ENCODE peak calls at places on chromosomes 3 and 15, in six cellular contexts. M, X, U, L, Q and F are unnamed samples.

GRCh38 chr3:193944161-193944884 is 191.6 kb upstream of the HES1 start:
- DNase-seq in M (no peak), X (no peak), U (no peak), L (no peak), Q (no peak), F (no peak)

GRCh38 chr15:38176155-38176554 is 76.5 kb upstream of the SPRED1 start:
- DNase-seq in M (peak), X (no peak), U (no peak), L (no peak), Q (no peak), F (no peak)

GRCh38 chr3:184011230-184011876 is 6.3 kb downstream of the ABCC5 start:
- DNase-seq in M (no peak), X (no peak), U (no peak), L (no peak), Q (no peak), F (no peak)

GRCh38 chr3:53089511-53089910 is 40.7 kb downstream of the RFT1 start:
- DNase-seq in M (peak), X (no peak), U (no peak), L (peak), Q (no peak), F (no peak)

GRCh38 chr3:133259767-133260166 is 140.1 kb upstream of the BFSP2 start:
- DNase-seq in M (no peak), X (no peak), U (no peak), L (no peak), Q (no peak), F (no peak)

GRCh38 chr15:33064878-33065277 is 129.6 kb downstream of the FMN1 start:
- DNase-seq in M (peak), X (no peak), U (no peak), L (no peak), Q (no peak), F (no peak)

GRCh38 chr3:194422188-194422587 is 23.1 kb upstream of the GP5 start:
- DNase-seq in M (no peak), X (no peak), U (no peak), L (no peak), Q (no peak), F (no peak)

GRCh38 chr15:101500865-101501551 is 11.5 kb upstream of the PCSK6 start:
- DNase-seq in M (no peak), X (no peak), U (no peak), L (no peak), Q (no peak), F (no peak)

GRCh38 chr15:69279636-69280035 is 19.1 kb upstream of the PAQR5 start:
- DNase-seq in M (no peak), X (no peak), U (no peak), L (no peak), Q (no peak), F (no peak)

GRCh38 chr3:155497930-155498647 is 204.6 kb upstream of the STRIT1 start:
- DNase-seq in M (peak), X (no peak), U (no peak), L (no peak), Q (no peak), F (no peak)

GRCh38 chr3:189824629-189825312 is 193.6 kb downstream of the TP63 start:
- DNase-seq in M (peak), X (peak), U (no peak), L (no peak), Q (no peak), F (no peak)

GRCh38 chr3:67884345-67884744 is 229.9 kb upstream of the SUCLG2 start:
- DNase-seq in M (no peak), X (no peak), U (no peak), L (no peak), Q (no peak), F (no peak)

GRCh38 chr3:44554626-44555592 is at the start of gene ZKSCAN7:
- DNase-seq in M (peak), X (peak), U (peak), L (peak), Q (peak), F (peak)

GRCh38 chr3:155304394-155304793 is 10.9 kb upstream of the STRIT1 start:
- DNase-seq in M (no peak), X (no peak), U (no peak), L (no peak), Q (no peak), F (no peak)

GRCh38 chr15:101201411-101202174 is 50.3 kb downstream of the CHSY1 start:
- DNase-seq in M (peak), X (peak), U (no peak), L (peak), Q (no peak), F (peak)

GRCh38 chr3:160685144-160685766 is 8.3 kb downstream of the ARL14 start:
- DNase-seq in M (no peak), X (no peak), U (no peak), L (no peak), Q (no peak), F (no peak)

GRCh38 chr15:69300129-69300588 is 1.4 kb downstream of the PAQR5 start:
- DNase-seq in M (no peak), X (no peak), U (no peak), L (peak), Q (no peak), F (peak)

GRCh38 chr3:116836286-116836685 is 126.7 kb downstream of the TUSC7 start:
- DNase-seq in M (peak), X (no peak), U (no peak), L (no peak), Q (no peak), F (no peak)

GRCh38 chr3:38318766-38319671 is 27.6 kb upstream of the XYLB start:
- DNase-seq in M (no peak), X (no peak), U (no peak), L (no peak), Q (no peak), F (no peak)

GRCh38 chr15:47384316-47384715 is 333.0 kb upstream of the SEMA6D start:
- DNase-seq in M (peak), X (no peak), U (no peak), L (no peak), Q (no peak), F (no peak)
- H3K4me3 ChIP-seq in M (no peak), X (no peak), U (no peak), L (no peak), Q (no peak), F (no peak)

GRCh38 chr3:52056968-52057805 is 816 bp upstream of the DUSP7 start:
- DNase-seq in M (peak), X (peak), U (peak), L (peak), Q (peak), F (peak)
- H3K27ac ChIP-seq in M (peak), X (peak), U (peak), L (peak), Q (peak), F (peak)

GRCh38 chr3:129068291-129068886 is 7.8 kb downstream of the GP9 start:
- DNase-seq in M (no peak), X (no peak), U (no peak), L (no peak), Q (no peak), F (no peak)
- H3K4me3 ChIP-seq in M (peak), X (peak), U (no peak), L (peak), Q (peak), F (peak)

GRCh38 chr3:151792411-151792810 is 21.5 kb upstream of the AADAC start:
- DNase-seq in M (no peak), X (no peak), U (no peak), L (no peak), Q (no peak), F (no peak)
- H3K27ac ChIP-seq in M (peak), X (no peak), U (no peak), L (peak), Q (no peak), F (no peak)

GRCh38 chr3:9918261-9919038 is 1.6 kb downstream of the IL17RC start:
- DNase-seq in M (no peak), X (no peak), U (no peak), L (no peak), Q (no peak), F (no peak)
- H3K4me3 ChIP-seq in M (no peak), X (no peak), U (no peak), L (no peak), Q (no peak), F (peak)

DNA sequence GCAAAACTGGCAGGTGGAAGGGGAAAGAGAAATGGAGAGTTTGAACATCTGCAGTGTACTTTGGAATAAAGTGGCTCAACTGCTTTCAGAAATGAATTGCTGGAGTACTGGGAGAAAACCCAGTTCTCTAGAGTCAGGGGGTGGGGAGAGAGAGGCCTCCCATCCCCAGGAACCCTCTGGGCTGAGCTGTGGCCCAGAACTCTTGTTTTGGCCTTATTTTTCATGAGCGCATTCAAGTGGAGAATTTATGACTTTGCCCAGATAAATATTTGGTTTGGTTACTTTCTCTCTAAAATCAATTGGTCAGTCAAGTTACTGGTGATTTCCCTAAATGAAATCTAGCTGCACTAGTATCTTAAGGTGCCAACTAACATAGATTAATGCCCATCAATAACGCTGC is 28.7 kb upstream of the HACD2 start:
- DNase-seq in M (no peak), X (no peak), U (no peak), L (no peak), Q (no peak), F (no peak)
- H3K27ac ChIP-seq in M (no peak), X (no peak), U (no peak), L (no peak), Q (no peak), F (no peak)